ENCODE peak calls at places on chromosomes 16 and 17, in five cellular contexts. One of them, this sample, is unnamed.

GRCh38 chr16:21646721-21647561 is 5.5 kb downstream of the IGSF6 start:
- DNase-seq in HepG2: no peak
- DNase-seq in K562: no peak
- DNase-seq in SK-N-SH: no peak
- DNase-seq in GM12878: peak
- DNase-seq in this sample: no peak

GRCh38 chr17:2782030-2782429 is 14.2 kb upstream of the RAP1GAP2 start:
- DNase-seq in HepG2: no peak
- DNase-seq in K562: no peak
- DNase-seq in SK-N-SH: no peak
- DNase-seq in GM12878: no peak
- DNase-seq in this sample: no peak

GRCh38 chr17:64741038-64741641 is 79.0 kb upstream of the SMURF2 start:
- DNase-seq in SK-N-SH: no peak
- DNase-seq in K562: no peak
- DNase-seq in HepG2: no peak
- DNase-seq in GM12878: no peak
- DNase-seq in this sample: no peak

GRCh38 chr17:16941072-16941641 is 30.8 kb downstream of the TNFRSF13B start:
- DNase-seq in HepG2: no peak
- DNase-seq in GM12878: no peak
- DNase-seq in SK-N-SH: no peak
- DNase-seq in K562: no peak
- DNase-seq in this sample: no peak

GRCh38 chr17:32588982-32589381 is 102.2 kb downstream of the CDK5R1 start:
- DNase-seq in HepG2: peak
- DNase-seq in K562: peak
- DNase-seq in GM12878: no peak
- DNase-seq in SK-N-SH: peak
- DNase-seq in this sample: no peak

GRCh38 chr16:86571197-86571915 is 4.7 kb downstream of the FOXC2 start:
- DNase-seq in GM12878: no peak
- DNase-seq in K562: no peak
- DNase-seq in HepG2: no peak
- DNase-seq in SK-N-SH: no peak
- DNase-seq in this sample: no peak

GRCh38 chr17:74840989-74841666 is 18.6 kb downstream of the GRIN2C start:
- DNase-seq in K562: peak
- DNase-seq in SK-N-SH: no peak
- DNase-seq in GM12878: no peak
- DNase-seq in HepG2: peak
- DNase-seq in this sample: peak

GRCh38 chr16:85334718-85335583 is 222.7 kb upstream of the CIBAR2 start:
- DNase-seq in SK-N-SH: peak
- DNase-seq in GM12878: no peak
- DNase-seq in K562: peak
- DNase-seq in HepG2: peak
- DNase-seq in this sample: no peak

GRCh38 chr17:80596760-80597608 is 52.3 kb downstream of the RPTOR start:
- DNase-seq in HepG2: no peak
- DNase-seq in K562: no peak
- DNase-seq in SK-N-SH: no peak
- DNase-seq in GM12878: no peak
- DNase-seq in this sample: no peak

GRCh38 chr17:80104321-80104955 is 3.1 kb downstream of the GAA start:
- DNase-seq in SK-N-SH: peak
- DNase-seq in GM12878: no peak
- DNase-seq in HepG2: no peak
- DNase-seq in K562: no peak
- DNase-seq in this sample: no peak

GRCh38 chr17:77819497-77819896 is 139.0 kb upstream of the TNRC6C start:
- DNase-seq in K562: no peak
- DNase-seq in GM12878: no peak
- DNase-seq in HepG2: no peak
- DNase-seq in SK-N-SH: no peak
- DNase-seq in this sample: no peak
- TF ChIP-seq REST in K562: no peak
- TF ChIP-seq REST in GM12878: no peak
- TF ChIP-seq REST in HepG2: no peak
- TF ChIP-seq REST in SK-N-SH: no peak
- TF ChIP-seq REST in this sample: no peak

GRCh38 chr16:35144212-35144932 is 1685.0 kb downstream of the TP53TG3F start:
- DNase-seq in K562: no peak
- DNase-seq in GM12878: no peak
- DNase-seq in HepG2: no peak
- DNase-seq in SK-N-SH: no peak
- DNase-seq in this sample: no peak
- TF ChIP-seq GABPA in K562: no peak
- TF ChIP-seq GABPA in GM12878: no peak
- TF ChIP-seq GABPA in HepG2: no peak
- TF ChIP-seq GABPA in SK-N-SH: no peak
- TF ChIP-seq GABPA in this sample: no peak

GRCh38 chr16:27223701-27224100 is 20.4 kb downstream of the KDM8 start:
- DNase-seq in GM12878: no peak
- DNase-seq in SK-N-SH: no peak
- DNase-seq in HepG2: no peak
- DNase-seq in K562: no peak
- DNase-seq in this sample: no peak

GRCh38 chr16:27223226-27223610 is 19.9 kb downstream of the KDM8 start:
- DNase-seq in HepG2: no peak
- DNase-seq in K562: no peak
- DNase-seq in GM12878: no peak
- DNase-seq in SK-N-SH: no peak
- DNase-seq in this sample: no peak

GRCh38 chr16:27224271-27224737 is 21.0 kb downstream of the KDM8 start:
- DNase-seq in GM12878: no peak
- DNase-seq in HepG2: no peak
- DNase-seq in SK-N-SH: no peak
- DNase-seq in K562: no peak
- DNase-seq in this sample: no peak

GRCh38 chr16:27221576-27222498 is 18.5 kb downstream of the KDM8 start:
- DNase-seq in SK-N-SH: no peak
- DNase-seq in HepG2: no peak
- DNase-seq in GM12878: no peak
- DNase-seq in K562: no peak
- DNase-seq in this sample: no peak

GRCh38 chr16:27222499-27223225 is 19.3 kb downstream of the KDM8 start:
- DNase-seq in HepG2: no peak
- DNase-seq in GM12878: no peak
- DNase-seq in K562: no peak
- DNase-seq in SK-N-SH: peak
- DNase-seq in this sample: no peak
- TF ChIP-seq REST in HepG2: no peak
- TF ChIP-seq REST in GM12878: no peak
- TF ChIP-seq REST in K562: no peak
- TF ChIP-seq REST in SK-N-SH: no peak
- TF ChIP-seq REST in this sample: no peak

GRCh38 chr17:77374170-77374936 is 233.6 kb downstream of the SEC14L1 start:
- DNase-seq in K562: peak
- DNase-seq in HepG2: peak
- DNase-seq in SK-N-SH: peak
- DNase-seq in GM12878: no peak
- DNase-seq in this sample: no peak
- TF ChIP-seq GABPA in K562: no peak
- TF ChIP-seq GABPA in HepG2: peak
- TF ChIP-seq GABPA in SK-N-SH: no peak
- TF ChIP-seq GABPA in GM12878: no peak
- TF ChIP-seq GABPA in this sample: no peak

GRCh38 chr17:73318427-73318813 is 6.6 kb upstream of the CDC42EP4 start:
- DNase-seq in SK-N-SH: no peak
- DNase-seq in GM12878: no peak
- DNase-seq in HepG2: no peak
- DNase-seq in K562: no peak
- DNase-seq in this sample: no peak

GRCh38 chr17:73316919-73317505 is 5.2 kb upstream of the CDC42EP4 start:
- DNase-seq in HepG2: no peak
- DNase-seq in SK-N-SH: no peak
- DNase-seq in K562: no peak
- DNase-seq in GM12878: peak
- DNase-seq in this sample: no peak

GRCh38 chr17:73319766-73320165 is 8.0 kb upstream of the CDC42EP4 start:
- DNase-seq in SK-N-SH: peak
- DNase-seq in HepG2: no peak
- DNase-seq in K562: no peak
- DNase-seq in GM12878: no peak
- DNase-seq in this sample: no peak

GRCh38 chr17:73317554-73318426 is 6.0 kb upstream of the CDC42EP4 start:
- DNase-seq in GM12878: no peak
- DNase-seq in HepG2: no peak
- DNase-seq in SK-N-SH: no peak
- DNase-seq in K562: peak
- DNase-seq in this sample: no peak

DNA sequence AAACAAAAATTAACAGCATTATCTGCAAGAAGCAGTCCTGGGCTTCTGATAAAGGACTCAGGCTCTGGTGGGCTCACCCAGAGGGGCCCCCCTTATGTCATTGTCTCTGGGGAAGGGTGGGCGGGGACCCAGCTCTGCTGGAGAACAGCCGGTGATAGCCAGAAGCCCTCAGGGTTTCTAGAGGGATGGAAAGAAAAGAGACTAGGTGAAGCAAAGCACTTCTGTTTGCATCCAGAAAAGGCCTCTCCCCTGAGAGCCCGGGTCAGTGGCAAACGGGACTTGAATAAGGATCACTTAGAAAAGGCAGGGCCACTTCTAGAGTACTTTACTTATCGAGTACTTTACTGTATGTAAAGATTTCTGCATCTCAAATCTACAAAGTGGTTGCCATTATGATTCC is 7.1 kb upstream of the CDC42EP4 start:
- DNase-seq in GM12878: no peak
- DNase-seq in K562: peak
- DNase-seq in HepG2: no peak
- DNase-seq in SK-N-SH: peak
- DNase-seq in this sample: no peak
- TF ChIP-seq REST in GM12878: no peak
- TF ChIP-seq REST in K562: no peak
- TF ChIP-seq REST in HepG2: no peak
- TF ChIP-seq REST in SK-N-SH: no peak
- TF ChIP-seq REST in this sample: no peak

DNA sequence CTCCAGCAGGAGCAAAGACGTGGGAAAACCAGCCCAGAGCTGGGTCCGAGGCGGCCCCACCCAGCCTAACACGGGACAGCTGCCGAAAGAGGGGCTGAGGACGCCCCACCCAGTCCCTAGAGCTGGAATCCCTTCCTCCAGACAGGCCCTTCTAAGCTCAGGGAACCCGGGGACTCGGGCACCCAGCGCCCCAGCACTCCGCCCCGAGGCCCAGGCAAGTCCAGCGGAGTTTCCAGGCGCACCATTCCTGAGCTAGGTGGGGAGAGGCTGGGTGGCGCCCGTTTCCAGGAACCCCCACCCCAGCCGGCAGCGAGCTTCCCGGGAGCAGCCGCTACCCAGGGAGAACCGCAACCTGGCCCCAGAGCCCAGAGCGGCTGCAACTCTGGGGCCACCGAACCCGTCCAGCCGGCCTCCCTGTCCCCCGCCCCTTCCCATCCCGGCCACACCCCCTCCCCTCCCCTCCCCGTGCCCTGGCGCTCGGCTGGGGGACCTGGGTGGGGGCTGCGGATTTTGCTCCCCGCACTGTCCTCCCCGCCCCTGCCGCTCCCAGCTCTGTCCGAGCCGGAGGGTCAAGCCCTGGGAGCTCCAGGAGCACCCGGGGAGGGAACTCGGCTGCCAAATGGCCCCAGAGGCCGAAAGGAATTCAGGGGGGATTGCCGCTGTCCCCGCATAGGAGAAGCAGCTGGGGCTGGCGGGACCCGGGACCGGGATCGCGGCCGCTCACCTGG is 503 bp downstream of the TMC6 start:
- DNase-seq in K562: peak
- DNase-seq in HepG2: peak
- DNase-seq in SK-N-SH: peak
- DNase-seq in GM12878: no peak
- DNase-seq in this sample: peak
- TF ChIP-seq GABPA in K562: no peak
- TF ChIP-seq GABPA in HepG2: no peak
- TF ChIP-seq GABPA in SK-N-SH: no peak
- TF ChIP-seq GABPA in GM12878: no peak
- TF ChIP-seq GABPA in this sample: no peak

DNA sequence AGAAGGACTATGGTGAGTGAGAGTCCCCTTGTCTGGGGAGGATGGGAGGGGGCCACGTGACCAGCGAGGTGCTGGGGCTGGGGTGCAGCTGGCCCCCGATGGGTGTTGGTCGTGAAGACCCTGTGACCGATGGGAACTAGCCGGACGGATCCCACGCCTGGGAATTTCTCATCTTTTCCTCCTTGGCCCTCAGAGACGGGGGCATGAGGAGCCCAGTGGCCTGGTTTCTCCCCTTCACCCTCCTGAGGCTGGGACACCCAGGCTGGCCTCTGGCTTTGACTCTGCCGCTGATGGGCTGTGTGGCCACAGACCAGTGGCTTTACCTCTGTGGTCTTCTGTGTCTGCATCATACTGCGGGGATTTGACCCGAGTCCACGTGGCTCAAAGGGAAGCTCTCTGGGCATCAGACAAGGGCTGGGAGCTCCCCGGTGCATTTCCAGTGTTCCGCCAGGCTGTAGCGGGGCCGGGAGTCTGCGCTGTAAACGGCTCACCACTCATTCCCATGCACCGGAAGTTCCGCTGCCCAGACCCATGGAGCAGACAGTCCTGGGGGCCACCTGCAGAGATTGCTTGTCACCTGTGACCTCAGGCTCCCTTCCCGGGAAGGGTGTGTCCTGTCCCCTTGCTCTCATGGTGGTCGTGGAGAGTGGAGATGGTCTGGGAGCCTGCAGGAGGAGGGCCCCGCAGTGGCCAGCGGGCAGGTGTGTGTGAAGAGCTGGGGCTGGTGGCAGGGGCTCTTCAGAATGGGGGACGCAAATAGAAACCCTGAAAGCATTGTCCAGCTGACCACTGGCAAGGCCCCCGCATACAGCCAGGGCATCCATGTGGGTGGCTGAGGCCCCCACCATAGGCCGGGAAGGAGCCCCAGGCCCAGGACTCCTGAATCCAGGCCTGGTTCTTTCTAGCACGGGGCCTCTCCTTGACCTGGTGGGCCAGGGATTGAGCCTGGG is 200.2 kb downstream of the NTN1 start:
- DNase-seq in SK-N-SH: no peak
- DNase-seq in K562: no peak
- DNase-seq in HepG2: no peak
- DNase-seq in GM12878: no peak
- DNase-seq in this sample: no peak
- TF ChIP-seq REST in SK-N-SH: no peak
- TF ChIP-seq REST in K562: no peak
- TF ChIP-seq REST in HepG2: no peak
- TF ChIP-seq REST in GM12878: no peak
- TF ChIP-seq REST in this sample: no peak

GRCh38 chr16:11263737-11264136 is 5.4 kb downstream of the TNP2 start:
- DNase-seq in GM12878: no peak
- DNase-seq in K562: no peak
- DNase-seq in SK-N-SH: no peak
- DNase-seq in HepG2: no peak
- DNase-seq in this sample: no peak
- TF ChIP-seq GABPA in GM12878: no peak
- TF ChIP-seq GABPA in K562: no peak
- TF ChIP-seq GABPA in SK-N-SH: no peak
- TF ChIP-seq GABPA in HepG2: no peak
- TF ChIP-seq GABPA in this sample: no peak